ENCODE peak calls at places on chromosome 15, in seven cellular contexts. Y is endothelial cell, P is non-pigmented ciliary epithelial cell, V is NCI-H510A treated with DMSO at 0.1 percent for 48 hours, X is breast epithelium, O is OCI-LY7, Z is choroid plexus epithelial cell. C is an unnamed sample.

GRCh38 chr15:35784745-35785144 is 238.8 kb upstream of the DPH6 start:
- DNase-seq in Y (no peak), P (no peak), V (peak), X (no peak), O (no peak), Z (peak), C (no peak)

GRCh38 chr15:22903427-22903826 is 65.0 kb downstream of the NIPA2 start:
- DNase-seq in Y (no peak), P (no peak), V (no peak), X (no peak), O (peak), Z (no peak), C (no peak)

GRCh38 chr15:60183366-60183765 is 179.3 kb downstream of the FOXB1 start:
- DNase-seq in Y (no peak), P (no peak), V (no peak), X (no peak), O (no peak), Z (no peak), C (no peak)

GRCh38 chr15:39133201-39133600 is 447.7 kb upstream of the THBS1 start:
- DNase-seq in Y (no peak), P (peak), V (no peak), X (no peak), O (no peak), Z (peak), C (no peak)

GRCh38 chr15:99566157-99566900 is 545 bp downstream of the MEF2A start:
- DNase-seq in Y (peak), P (no peak), V (no peak), X (no peak), O (peak), Z (no peak), C (no peak)

GRCh38 chr15:70140543-70141375 is 43.0 kb upstream of the TLE3 start:
- DNase-seq in Y (peak), P (no peak), V (no peak), X (no peak), O (no peak), Z (peak), C (no peak)

GRCh38 chr15:52013151-52013791 is 5.7 kb upstream of the MAPK6 start:
- DNase-seq in Y (no peak), P (no peak), V (no peak), X (no peak), O (no peak), Z (peak), C (no peak)

GRCh38 chr15:79966634-79967330 is 4.2 kb downstream of the BCL2A1 start:
- DNase-seq in Y (no peak), P (no peak), V (no peak), X (no peak), O (no peak), Z (no peak), C (no peak)

GRCh38 chr15:100759698-100760356 is 119.8 kb upstream of the ALDH1A3 start:
- DNase-seq in Y (no peak), P (no peak), V (no peak), X (no peak), O (no peak), Z (peak), C (peak)

GRCh38 chr15:64895285-64896065 is 16.2 kb upstream of the ANKDD1A start:
- DNase-seq in Y (no peak), P (no peak), V (no peak), X (no peak), O (peak), Z (peak), C (no peak)

GRCh38 chr15:28981921-28982320 is 96.1 kb downstream of the APBA2 start:
- DNase-seq in Y (no peak), P (no peak), V (no peak), X (no peak), O (no peak), Z (no peak), C (no peak)

GRCh38 chr15:85760531-85761371 is 34.0 kb downstream of the KLHL25 start:
- DNase-seq in Y (no peak), P (no peak), V (no peak), X (no peak), O (no peak), Z (no peak), C (no peak)

GRCh38 chr15:60396964-60397771 is 618 bp downstream of the ANXA2 start:
- DNase-seq in Y (peak), P (no peak), V (peak), X (peak), O (peak), Z (peak), C (peak)

GRCh38 chr15:62067448-62068044 is 769 bp downstream of the C2CD4A start:
- DNase-seq in Y (peak), P (no peak), V (peak), X (no peak), O (no peak), Z (no peak), C (no peak)

GRCh38 chr15:60091150-60091549 is 87.0 kb downstream of the FOXB1 start:
- DNase-seq in Y (no peak), P (peak), V (no peak), X (peak), O (no peak), Z (peak), C (peak)

GRCh38 chr15:68368731-68369435 is 63.1 kb downstream of the ITGA11 start:
- DNase-seq in Y (no peak), P (no peak), V (no peak), X (no peak), O (no peak), Z (no peak), C (no peak)

GRCh38 chr15:31930967-31931366 is 99.3 kb upstream of the CHRNA7 start:
- DNase-seq in Y (no peak), P (no peak), V (no peak), X (no peak), O (no peak), Z (no peak), C (no peak)

GRCh38 chr15:35302340-35302739 is 217.2 kb upstream of the NANOGP8 start:
- DNase-seq in Y (no peak), P (no peak), V (no peak), X (no peak), O (no peak), Z (no peak), C (no peak)

GRCh38 chr15:72237286-72238224 is 6.6 kb upstream of the PKM start:
- DNase-seq in Y (no peak), P (peak), V (peak), X (peak), O (no peak), Z (peak), C (peak)

GRCh38 chr15:82585072-82585471 is 44.8 kb upstream of the RPS17 start:
- DNase-seq in Y (no peak), P (peak), V (no peak), X (no peak), O (no peak), Z (peak), C (no peak)

GRCh38 chr15:39919740-39920509 is at the start of gene GPR176:
- DNase-seq in Y (peak), P (no peak), V (no peak), X (no peak), O (no peak), Z (peak), C (peak)

GRCh38 chr15:74302821-74303359 is 64.6 kb downstream of the CYP11A1 start:
- DNase-seq in Y (peak), P (no peak), V (peak), X (no peak), O (peak), Z (peak), C (no peak)

GRCh38 chr15:63056843-63057242 is 14.3 kb downstream of the TPM1 start:
- DNase-seq in Y (no peak), P (no peak), V (no peak), X (no peak), O (no peak), Z (peak), C (no peak)

GRCh38 chr15:68634531-68634930 is 55.7 kb downstream of the CORO2B start:
- DNase-seq in Y (no peak), P (no peak), V (no peak), X (no peak), O (peak), Z (no peak), C (no peak)

GRCh38 chr15:74897300-74897701 is 7.5 kb downstream of the MPI start:
- DNase-seq in Y (no peak), P (no peak), V (no peak), X (no peak), O (no peak), Z (no peak), C (no peak)

GRCh38 chr15:70854669-70854976 is 666 bp upstream of the LARP6 start:
- DNase-seq in Y (no peak), P (no peak), V (no peak), X (no peak), O (no peak), Z (peak), C (no peak)

GRCh38 chr15:35161694-35162093 is 76.6 kb upstream of the NANOGP8 start:
- DNase-seq in Y (no peak), P (no peak), V (no peak), X (no peak), O (no peak), Z (no peak), C (no peak)

GRCh38 chr15:100727291-100727851 is 125.0 kb downstream of the ASB7 start:
- DNase-seq in Y (no peak), P (no peak), V (no peak), X (peak), O (no peak), Z (no peak), C (no peak)

GRCh38 chr15:79321876-79322275 is 11.0 kb downstream of the TMED3 start:
- DNase-seq in Y (no peak), P (no peak), V (no peak), X (no peak), O (no peak), Z (no peak), C (no peak)

GRCh38 chr15:87527416-87527815 is 729.1 kb downstream of the NTRK3 start:
- DNase-seq in Y (no peak), P (no peak), V (no peak), X (peak), O (no peak), Z (no peak), C (no peak)

GRCh38 chr15:33985287-33985686 is 17.0 kb downstream of the CHRM5 start:
- DNase-seq in Y (no peak), P (peak), V (no peak), X (peak), O (no peak), Z (peak), C (no peak)

GRCh38 chr15:22913646-22914380 is 66.4 kb downstream of the CYFIP1 start:
- DNase-seq in Y (no peak), P (no peak), V (no peak), X (no peak), O (no peak), Z (no peak), C (no peak)

GRCh38 chr15:75891895-75892294 is 11.8 kb upstream of the FBXO22 start:
- DNase-seq in Y (no peak), P (peak), V (no peak), X (no peak), O (no peak), Z (peak), C (peak)

GRCh38 chr15:77497108-77497737 is 76.5 kb downstream of the HMG20A start:
- DNase-seq in Y (no peak), P (no peak), V (no peak), X (peak), O (no peak), Z (peak), C (peak)

GRCh38 chr15:42059661-42060476 is 34.5 kb downstream of the PLA2G4D start:
- DNase-seq in Y (peak), P (no peak), V (peak), X (peak), O (peak), Z (peak), C (no peak)

GRCh38 chr15:49313650-49314049 is 109.4 kb upstream of the FGF7 start:
- DNase-seq in Y (no peak), P (peak), V (no peak), X (no peak), O (no peak), Z (peak), C (no peak)

GRCh38 chr15:74228723-74229081 is 7.4 kb upstream of the CCDC33 start:
- DNase-seq in Y (no peak), P (no peak), V (peak), X (no peak), O (no peak), Z (peak), C (no peak)

GRCh38 chr15:52656412-52656811 is 22.8 kb downstream of the ATOSA start:
- DNase-seq in Y (no peak), P (no peak), V (no peak), X (no peak), O (no peak), Z (peak), C (no peak)

GRCh38 chr15:68678746-68679145 is 100.0 kb downstream of the CORO2B start:
- DNase-seq in Y (no peak), P (no peak), V (no peak), X (no peak), O (no peak), Z (no peak), C (no peak)

GRCh38 chr15:48330855-48331795 is at the start of gene DUT:
- DNase-seq in Y (peak), P (no peak), V (peak), X (peak), O (peak), Z (peak), C (peak)